ENCODE peak calls at places on chromosomes 13 and 19, in nine cellular contexts. F is tibial artery, C is colonic mucosa, K is BJ, T is stomach, U is ovary, B is brain microvascular endothelial cell, L is cardiac fibroblast, I is BE2C. R is an unnamed sample.

GRCh38 chr13:54750521-54750920 is 1721.9 kb downstream of the OLFM4 start:
- DNase-seq in F (no peak), C (no peak), K (no peak), T (no peak), U (no peak), B (no peak), L (no peak), I (no peak), R (no peak)

GRCh38 chr19:30543243-30543945 is 171.2 kb downstream of the ZNF536 start:
- DNase-seq in F (peak), C (no peak), K (no peak), T (no peak), U (no peak), B (no peak), L (no peak), I (no peak), R (no peak)

GRCh38 chr13:93915269-93915809 is 564.1 kb downstream of the DCT start:
- DNase-seq in F (no peak), C (no peak), K (peak), T (no peak), U (no peak), B (peak), L (peak), I (no peak), R (peak)

GRCh38 chr13:42478531-42479156 is 95.3 kb upstream of the TNFSF11 start:
- DNase-seq in F (no peak), C (no peak), K (no peak), T (no peak), U (no peak), B (peak), L (peak), I (no peak), R (no peak)

GRCh38 chr19:50380137-50380536 is 3.9 kb downstream of the NR1H2 start:
- DNase-seq in F (peak), C (no peak), K (no peak), T (no peak), U (no peak), B (no peak), L (no peak), I (no peak), R (no peak)

GRCh38 chr19:39237200-39238184 is 7.3 kb downstream of the IFNL3 start:
- DNase-seq in F (no peak), C (peak), K (no peak), T (peak), U (no peak), B (no peak), L (no peak), I (peak), R (no peak)

GRCh38 chr13:59016250-59016649 is 1147.5 kb downstream of the DIAPH3 start:
- DNase-seq in F (no peak), C (no peak), K (no peak), T (no peak), U (no peak), B (peak), L (peak), I (no peak), R (no peak)

GRCh38 chr19:40235238-40236025 is 8.9 kb upstream of the CCNP start:
- DNase-seq in F (peak), C (no peak), K (no peak), T (no peak), U (no peak), B (no peak), L (no peak), I (no peak), R (no peak)

GRCh38 chr19:6801397-6802086 is 29.0 kb downstream of the VAV1 start:
- DNase-seq in F (peak), C (peak), K (no peak), T (peak), U (no peak), B (no peak), L (peak), I (peak), R (no peak)

GRCh38 chr13:99277629-99278028 is 19.4 kb upstream of the GPR18 start:
- DNase-seq in F (no peak), C (no peak), K (no peak), T (no peak), U (no peak), B (no peak), L (no peak), I (no peak), R (no peak)

GRCh38 chr13:42153371-42153770 is 104.9 kb downstream of the DGKH start:
- DNase-seq in F (no peak), C (no peak), K (no peak), T (no peak), U (no peak), B (no peak), L (peak), I (no peak), R (no peak)

GRCh38 chr13:21395953-21396352 is 63.1 kb downstream of the ZDHHC20 start:
- DNase-seq in F (no peak), C (no peak), K (no peak), T (no peak), U (no peak), B (no peak), L (no peak), I (no peak), R (no peak)

GRCh38 chr13:111551421-111551820 is 231.0 kb downstream of the TEX29 start:
- DNase-seq in F (no peak), C (no peak), K (no peak), T (no peak), U (no peak), B (no peak), L (no peak), I (no peak), R (no peak)

GRCh38 chr19:14004619-14005380 is 1.3 kb downstream of the RFX1 start:
- DNase-seq in F (peak), C (peak), K (no peak), T (peak), U (no peak), B (no peak), L (peak), I (no peak), R (no peak)

GRCh38 chr13:69947577-69947976 is 160.0 kb upstream of the ATXN8OS start:
- DNase-seq in F (no peak), C (no peak), K (no peak), T (no peak), U (no peak), B (no peak), L (no peak), I (peak), R (no peak)

GRCh38 chr13:44437356-44438233 is 64.0 kb downstream of the SERP2 start:
- DNase-seq in F (no peak), C (no peak), K (no peak), T (no peak), U (no peak), B (no peak), L (peak), I (no peak), R (no peak)

GRCh38 chr13:54373211-54373610 is 1344.6 kb downstream of the OLFM4 start:
- DNase-seq in F (no peak), C (no peak), K (no peak), T (no peak), U (no peak), B (no peak), L (no peak), I (no peak), R (no peak)

GRCh38 chr19:8034178-8034525 is 18.4 kb upstream of the CCL25 start:
- DNase-seq in F (no peak), C (no peak), K (no peak), T (no peak), U (no peak), B (no peak), L (no peak), I (no peak), R (no peak)

GRCh38 chr19:16012552-16012951 is 63.7 kb upstream of the TPM4 start:
- DNase-seq in F (no peak), C (no peak), K (no peak), T (no peak), U (no peak), B (no peak), L (no peak), I (no peak), R (no peak)

GRCh38 chr13:98434060-98434459 is 142.8 kb downstream of the STK24 start:
- DNase-seq in F (no peak), C (no peak), K (no peak), T (no peak), U (no peak), B (no peak), L (no peak), I (no peak), R (no peak)

GRCh38 chr19:19488041-19488874 is 27.1 kb downstream of the TSSK6 start:
- DNase-seq in F (no peak), C (peak), K (no peak), T (peak), U (no peak), B (peak), L (peak), I (peak), R (no peak)

GRCh38 chr13:26300140-26300539 is 46.2 kb downstream of the CDK8 start:
- DNase-seq in F (no peak), C (no peak), K (peak), T (no peak), U (no peak), B (peak), L (peak), I (peak), R (no peak)

GRCh38 chr19:12834976-12835757 is 788 bp upstream of the RTBDN start:
- DNase-seq in F (no peak), C (peak), K (no peak), T (peak), U (no peak), B (no peak), L (peak), I (peak), R (no peak)

GRCh38 chr13:64591981-64592380 is 2638.2 kb downstream of the PCDH9 start:
- DNase-seq in F (no peak), C (no peak), K (peak), T (no peak), U (no peak), B (peak), L (peak), I (no peak), R (no peak)

GRCh38 chr19:35045667-35046300 is 4.3 kb downstream of the HPN start:
- DNase-seq in F (no peak), C (no peak), K (no peak), T (no peak), U (no peak), B (peak), L (peak), I (no peak), R (no peak)

GRCh38 chr13:75250526-75251183 is 231.3 kb downstream of the TBC1D4 start:
- DNase-seq in F (no peak), C (no peak), K (no peak), T (no peak), U (no peak), B (peak), L (peak), I (no peak), R (no peak)

GRCh38 chr13:95607363-95607762 is 37.1 kb downstream of the DZIP1 start:
- DNase-seq in F (no peak), C (no peak), K (no peak), T (no peak), U (no peak), B (peak), L (peak), I (no peak), R (no peak)

GRCh38 chr19:45403781-45404556 is 900 bp downstream of the PPP1R13L start:
- DNase-seq in F (no peak), C (peak), K (no peak), T (peak), U (peak), B (peak), L (peak), I (peak), R (no peak)

GRCh38 chr13:112416647-112417046 is 40.5 kb downstream of the SPACA7 start:
- DNase-seq in F (no peak), C (no peak), K (no peak), T (no peak), U (no peak), B (no peak), L (no peak), I (no peak), R (no peak)

GRCh38 chr13:28059214-28059613 is 41.2 kb downstream of the FLT3 start:
- DNase-seq in F (no peak), C (peak), K (no peak), T (peak), U (no peak), B (peak), L (peak), I (peak), R (no peak)

GRCh38 chr13:98960331-98961203 is 17.3 kb downstream of the DOCK9 start:
- DNase-seq in F (no peak), C (no peak), K (no peak), T (no peak), U (no peak), B (no peak), L (no peak), I (no peak), R (no peak)

GRCh38 chr19:58460039-58460438 is 6.8 kb upstream of the ZNF324 start:
- DNase-seq in F (no peak), C (no peak), K (no peak), T (no peak), U (no peak), B (no peak), L (no peak), I (no peak), R (no peak)

GRCh38 chr13:23469901-23470525 is 36.5 kb upstream of the SACS start:
- DNase-seq in F (no peak), C (no peak), K (peak), T (no peak), U (no peak), B (peak), L (peak), I (no peak), R (peak)

GRCh38 chr19:51448011-51448744 is 10.1 kb downstream of the SIGLEC8 start:
- DNase-seq in F (no peak), C (no peak), K (no peak), T (no peak), U (no peak), B (no peak), L (no peak), I (no peak), R (no peak)

GRCh38 chr13:113491418-113491883 is 940 bp upstream of the DCUN1D2 start:
- DNase-seq in F (no peak), C (peak), K (no peak), T (peak), U (peak), B (no peak), L (peak), I (no peak), R (no peak)

GRCh38 chr19:35828694-35829301 is 16.2 kb upstream of the PRODH2 start:
- DNase-seq in F (no peak), C (peak), K (no peak), T (peak), U (peak), B (peak), L (peak), I (no peak), R (no peak)

GRCh38 chr19:4908311-4908710 is 990 bp upstream of the UHRF1 start:
- DNase-seq in F (no peak), C (no peak), K (no peak), T (no peak), U (no peak), B (no peak), L (no peak), I (no peak), R (no peak)

GRCh38 chr19:18795540-18795939 is 4.4 kb upstream of the COMP start:
- DNase-seq in F (no peak), C (no peak), K (no peak), T (no peak), U (no peak), B (no peak), L (no peak), I (peak), R (no peak)

DNA sequence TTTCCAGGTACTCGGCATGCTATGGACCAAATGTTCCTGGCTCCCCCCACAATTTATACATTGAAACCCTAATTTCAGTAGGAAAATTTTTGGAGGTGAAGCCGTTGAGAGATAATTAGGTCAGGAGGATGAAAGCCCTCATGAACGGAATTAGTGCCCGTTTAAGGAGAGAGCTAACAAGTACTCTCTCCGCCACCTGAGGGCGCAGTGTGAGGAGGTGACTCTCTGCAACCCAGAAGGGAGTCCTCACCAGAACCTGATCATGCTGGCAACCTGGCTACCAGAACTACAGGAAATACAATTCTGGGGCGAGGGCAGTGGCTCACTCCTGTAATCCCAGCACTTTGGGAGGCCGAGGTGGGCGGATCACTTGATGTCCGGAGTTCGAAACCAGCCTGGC is 397.8 kb downstream of the SLITRK5 start:
- DNase-seq in F (no peak), C (no peak), K (no peak), T (no peak), U (no peak), B (no peak), L (no peak), I (peak), R (no peak)
- TF ChIP-seq CTCF in F (no peak), C (no peak), K (no peak), T (no peak), U (no peak), B (no peak), L (no peak), I (peak), R (no peak)

DNA sequence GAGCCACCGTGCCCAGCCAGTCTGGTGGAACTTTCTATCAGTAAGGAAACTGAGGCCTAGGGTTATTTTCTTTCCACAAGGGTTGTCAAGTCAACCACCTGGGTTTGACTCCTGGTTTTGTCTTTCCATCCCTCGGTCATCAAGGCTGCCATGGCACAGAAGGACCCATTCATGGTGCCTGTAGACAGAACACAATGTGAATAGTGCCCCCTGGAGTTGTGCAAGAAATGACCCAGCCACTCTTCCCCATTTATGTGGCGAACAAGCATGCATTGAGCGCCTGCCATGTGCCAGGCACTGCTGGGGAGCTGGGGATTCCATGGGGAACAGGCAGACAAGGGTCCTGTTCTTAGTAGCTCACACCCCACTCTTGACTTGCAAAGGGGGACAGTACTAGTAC is 4.1 kb downstream of the SMARCA4 start:
- DNase-seq in F (no peak), C (no peak), K (no peak), T (no peak), U (no peak), B (no peak), L (no peak), I (no peak), R (no peak)
- TF ChIP-seq CTCF in F (no peak), C (no peak), K (no peak), T (no peak), U (no peak), B (peak), L (no peak), I (peak), R (no peak)

DNA sequence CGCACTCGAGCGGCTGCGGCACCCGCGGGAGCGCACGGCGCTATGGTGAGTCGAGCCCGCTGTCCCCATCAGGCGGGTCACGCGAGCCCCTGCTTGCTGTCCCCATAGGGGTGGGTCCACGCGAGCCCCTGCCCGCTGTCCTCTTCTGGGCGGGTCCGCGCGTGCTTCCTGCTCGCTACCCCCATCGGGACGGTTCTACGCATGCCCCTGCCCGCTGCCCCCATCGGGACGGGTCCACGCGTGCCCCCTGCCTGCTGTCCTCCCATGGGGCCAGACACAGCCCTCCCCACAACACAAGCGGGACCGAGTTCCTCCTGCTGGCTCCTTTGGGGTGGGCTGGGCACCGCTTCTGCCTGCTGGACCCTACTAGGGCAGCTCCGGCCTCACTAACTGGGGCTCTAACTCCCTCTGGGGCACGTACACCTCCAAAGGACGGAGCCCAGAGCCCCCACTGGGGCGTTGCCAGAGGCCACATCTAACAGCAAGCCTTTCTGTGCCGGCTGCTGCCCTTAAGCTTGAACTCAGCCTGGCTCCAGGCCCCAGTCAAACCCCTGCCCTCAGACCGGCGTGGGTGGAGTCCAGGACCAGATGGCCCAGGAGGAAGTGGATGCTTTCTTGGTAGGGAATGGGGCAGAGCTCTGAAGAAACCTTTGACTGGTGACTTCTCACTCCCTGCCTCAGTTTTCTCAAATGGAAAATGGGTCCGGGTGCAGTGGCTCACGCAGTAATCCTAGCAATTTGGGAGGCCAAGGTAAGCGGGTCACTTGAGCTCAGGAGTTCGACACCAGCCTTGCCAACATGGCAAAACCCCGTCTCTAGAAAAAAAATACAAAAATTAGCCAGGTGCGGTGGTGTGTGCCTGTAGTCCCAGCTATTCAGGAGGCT is 722 bp downstream of the COLGALT1 start:
- DNase-seq in F (peak), C (peak), K (no peak), T (peak), U (peak), B (peak), L (peak), I (peak), R (no peak)
- TF ChIP-seq CTCF in F (no peak), C (no peak), K (peak), T (no peak), U (no peak), B (peak), L (no peak), I (no peak), R (no peak)

DNA sequence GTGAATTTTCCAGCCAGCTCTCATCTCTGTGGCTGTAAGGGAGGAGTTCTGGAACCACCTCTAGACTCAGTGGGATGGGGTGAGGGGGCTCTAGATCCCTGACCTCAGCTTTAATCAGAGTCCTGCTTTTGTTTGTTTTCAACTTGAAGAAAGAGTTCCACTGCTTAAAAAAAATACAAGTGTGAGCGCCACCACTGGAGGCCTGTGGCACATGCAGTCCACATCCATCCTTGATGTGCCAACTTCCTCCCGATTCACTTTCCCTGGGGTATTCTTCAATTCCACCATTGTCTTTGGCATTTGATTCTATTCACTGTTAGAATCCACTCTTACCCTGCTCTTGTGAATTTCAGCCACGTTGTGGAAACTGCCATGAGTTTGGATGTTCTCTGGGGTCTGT is 62.4 kb upstream of the GJB6 start:
- DNase-seq in F (no peak), C (no peak), K (no peak), T (no peak), U (no peak), B (no peak), L (no peak), I (no peak), R (no peak)
- TF ChIP-seq CTCF in F (no peak), C (no peak), K (no peak), T (no peak), U (no peak), B (peak), L (peak), I (no peak), R (no peak)

GRCh38 chr13:51211910-51212309 is 10.3 kb upstream of the FAM124A start:
- DNase-seq in F (no peak), C (no peak), K (no peak), T (no peak), U (no peak), B (no peak), L (no peak), I (no peak), R (no peak)

GRCh38 chr13:51212808-51213728 is 9.1 kb upstream of the FAM124A start:
- DNase-seq in F (no peak), C (no peak), K (no peak), T (no peak), U (no peak), B (no peak), L (peak), I (no peak), R (no peak)

GRCh38 chr13:51207881-51208280 is 14.3 kb upstream of the FAM124A start:
- DNase-seq in F (no peak), C (no peak), K (no peak), T (no peak), U (no peak), B (no peak), L (no peak), I (no peak), R (no peak)

DNA sequence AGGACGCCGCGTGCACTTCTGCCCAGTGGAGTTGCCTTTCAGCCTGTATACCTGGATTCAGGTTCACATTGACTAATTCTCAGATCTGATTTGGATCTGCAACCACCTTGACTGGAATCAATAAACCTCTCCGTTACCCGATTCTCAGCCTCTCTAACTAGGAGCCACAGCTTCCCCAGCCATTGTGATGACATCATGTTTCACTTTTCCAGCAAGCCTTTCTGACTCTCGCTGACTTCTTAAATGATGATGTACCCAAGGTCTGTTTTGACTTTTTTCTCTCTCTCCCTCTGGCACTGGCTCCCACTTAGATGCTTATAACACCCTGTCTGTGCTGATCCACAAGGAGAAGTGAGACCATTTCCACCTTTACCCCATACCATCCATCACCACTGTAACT is 13.5 kb upstream of the FAM124A start:
- DNase-seq in F (no peak), C (no peak), K (no peak), T (no peak), U (no peak), B (no peak), L (no peak), I (no peak), R (no peak)
- TF ChIP-seq CTCF in F (no peak), C (no peak), K (no peak), T (no peak), U (no peak), B (no peak), L (no peak), I (no peak), R (no peak)